ENCODE peak calls at places on chromosomes 2 and 18, in ten cellular contexts. P, H, T, Z, N, D, U, B, M and V are unnamed samples.
A peak's percentile ranks its signal among the peaks of the same experiment; 100 is the strongest.

GRCh38 chr2:189574793-189575475 is 5.7 kb downstream of the SLC40A1 start:
- DNase-seq in M (no peak), H (no peak), P (no peak), B (no peak), U (no peak), Z (no peak), D (no peak), T (no peak), N (no peak), V (no peak)

GRCh38 chr18:35852786-35853185 is 119.7 kb upstream of the RMP24 start:
- DNase-seq in U (no peak), Z (no peak), N (no peak), B (no peak), P (no peak), T (peak; percentile 1), H (no peak), M (no peak), D (no peak), V (peak; percentile 6)

GRCh38 chr2:235094457-235094856 is 142.6 kb downstream of the SH3BP4 start:
- DNase-seq in N (no peak), T (no peak), D (no peak), Z (no peak), U (no peak), H (no peak), P (no peak), B (no peak), M (no peak), V (no peak)

GRCh38 chr2:132877923-132878322 is 207.9 kb upstream of the LYPD1 start:
- DNase-seq in U (no peak), Z (no peak), T (no peak), P (no peak), B (no peak), M (no peak), N (no peak), H (no peak), D (no peak), V (no peak)

GRCh38 chr2:17309741-17310339 is 208.4 kb downstream of the RAD51AP2 start:
- DNase-seq in T (peak; percentile 88), D (peak; percentile 67), P (no peak), B (peak; percentile 62), M (no peak), H (no peak), N (peak; percentile 49), U (no peak), Z (no peak), V (peak; percentile 55)

GRCh38 chr2:25567406-25567805 is 106.0 kb downstream of the DTNB start:
- DNase-seq in U (no peak), B (peak; percentile 30), H (no peak), P (no peak), D (no peak), M (no peak), Z (no peak), T (peak; percentile 60), N (peak; percentile 65), V (peak; percentile 17)

GRCh38 chr2:239024226-239024625 is 176.3 kb downstream of the TWIST2 start:
- DNase-seq in B (no peak), M (no peak), U (no peak), H (no peak), P (no peak), T (no peak), N (no peak), Z (no peak), D (no peak), V (no peak)

GRCh38 chr2:39107724-39108273 is 13.1 kb downstream of the SOS1 start:
- DNase-seq in U (no peak), M (no peak), N (no peak), B (no peak), Z (no peak), D (no peak), T (peak; percentile 49), P (no peak), H (no peak), V (no peak)

GRCh38 chr2:239245872-239246701 is 154.7 kb downstream of the HDAC4 start:
- DNase-seq in T (no peak), U (no peak), B (peak; percentile 29), H (no peak), M (no peak), Z (no peak), P (peak; percentile 79), D (no peak), N (no peak), V (peak; percentile 63)

GRCh38 chr18:59718108-59719057 is 21.2 kb upstream of the CCBE1 start:
- DNase-seq in T (peak; percentile 21), B (peak; percentile 82), P (no peak), U (no peak), D (no peak), Z (no peak), H (no peak), N (peak; percentile 95), M (no peak), V (peak; percentile 81)

GRCh38 chr18:43961713-43962112 is 684.4 kb upstream of the SYT4 start:
- DNase-seq in H (no peak), M (no peak), P (no peak), D (no peak), B (no peak), Z (no peak), U (no peak), T (no peak), N (no peak), V (no peak)

GRCh38 chr2:171390941-171391516 is 42.8 kb downstream of the METTL8 start:
- DNase-seq in D (no peak), U (no peak), M (no peak), H (no peak), B (no peak), P (no peak), T (no peak), N (peak; percentile 78), Z (no peak), V (peak; percentile 77)

GRCh38 chr2:63484901-63485300 is 103.4 kb downstream of the WDPCP start:
- DNase-seq in D (no peak), B (no peak), N (no peak), H (no peak), P (no peak), M (no peak), U (no peak), T (no peak), Z (no peak), V (no peak)

GRCh38 chr2:61478086-61478485 is 7.2 kb upstream of the USP34 start:
- DNase-seq in P (no peak), Z (no peak), T (no peak), H (no peak), D (no peak), U (no peak), B (no peak), M (no peak), N (no peak), V (no peak)

GRCh38 chr2:79585701-79586428 is 73.0 kb downstream of the CTNNA2 start:
- DNase-seq in D (no peak), T (no peak), U (no peak), N (peak; percentile 10), Z (no peak), P (no peak), B (peak; percentile 5), H (no peak), M (no peak), V (no peak)

DNA sequence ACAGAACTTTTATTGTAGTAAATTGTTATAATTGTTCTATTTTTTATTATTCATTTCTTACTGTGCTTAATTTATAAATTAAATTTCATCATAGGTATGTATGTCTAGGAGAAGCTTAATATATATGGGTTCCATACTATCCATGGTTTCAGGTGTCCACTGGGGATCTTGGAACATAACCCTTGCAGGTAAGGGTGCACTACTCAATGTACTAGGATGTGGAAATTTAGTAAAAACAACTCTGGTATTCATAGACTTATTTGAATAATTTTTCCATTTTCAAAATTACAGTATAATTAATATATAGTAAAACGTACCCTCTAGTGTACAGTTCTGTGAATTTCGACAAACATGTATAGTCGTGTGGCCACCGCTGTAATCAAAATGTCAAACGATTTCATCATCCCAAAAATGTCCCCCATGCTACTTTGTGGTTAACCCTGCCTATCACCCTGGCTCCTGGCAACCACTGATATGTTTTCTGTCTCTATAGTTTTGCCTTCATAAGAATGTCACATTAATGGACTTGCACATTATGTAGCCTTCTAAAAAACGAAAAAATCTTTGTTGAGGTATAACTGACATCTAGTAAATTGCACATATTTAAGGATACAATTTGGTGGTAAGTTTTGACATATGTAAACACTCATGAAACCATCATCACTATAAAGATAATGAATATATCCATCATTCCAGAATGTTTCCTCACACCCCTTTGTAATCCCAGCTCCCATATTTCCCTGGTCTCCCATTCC is 45.7 kb downstream of the ARL5A start:
- DNase-seq in H (no peak), B (no peak), T (no peak), U (no peak), N (no peak), M (no peak), D (no peak), Z (no peak), P (no peak), V (no peak)
- H3K27ac ChIP-seq in H (no peak overlapping the region), B (no peak overlapping the region), T (no peak overlapping the region), U (no peak overlapping the region), N (no peak overlapping the region), M (no peak overlapping the region), D (no peak overlapping the region), Z (no peak overlapping the region), P (no peak overlapping the region), V (no peak overlapping the region)

DNA sequence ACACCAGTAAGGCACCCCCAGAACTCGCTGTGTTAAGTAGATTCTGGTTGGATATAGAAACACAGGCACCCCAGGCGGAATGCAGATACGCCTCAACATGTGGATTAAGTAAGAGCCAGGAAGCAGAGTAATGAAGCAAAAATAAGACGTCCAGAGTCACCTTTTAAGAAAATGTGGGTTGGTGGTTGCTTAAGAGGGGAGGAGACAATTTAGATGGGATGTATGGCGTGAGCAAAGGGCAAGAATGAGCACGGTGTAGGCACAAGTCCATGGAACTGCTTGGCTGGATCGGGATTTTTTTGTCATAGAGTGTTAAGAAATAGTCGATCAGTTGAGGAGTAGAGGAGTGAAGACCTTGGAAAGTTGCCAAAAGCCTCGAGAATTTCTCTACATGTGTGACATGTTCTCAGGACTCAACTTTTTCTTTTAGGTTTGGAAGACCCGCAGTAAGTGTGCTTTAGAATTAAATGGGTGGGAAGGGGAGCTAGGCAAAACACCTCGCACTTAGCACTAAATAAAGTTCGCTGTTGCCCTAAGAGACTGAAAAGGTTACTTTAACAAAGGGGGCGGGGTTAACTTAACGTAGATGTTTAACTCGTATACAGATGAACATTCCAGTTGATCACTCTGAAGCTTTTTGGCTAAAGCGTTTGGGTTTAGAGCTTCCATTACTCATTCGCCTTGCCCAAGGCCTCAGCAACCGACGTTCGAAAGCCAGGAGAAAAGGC is 731 bp upstream of the SLC39A10 start:
- DNase-seq in P (no peak), M (no peak), D (no peak), U (no peak), T (no peak), H (no peak), N (peak; percentile 8), Z (no peak), B (peak; percentile 5), V (peak; percentile 83)
- H3K27ac ChIP-seq in P (peak overlapping the region; percentile 100), M (peak overlapping the region; percentile 98), D (peak overlapping the region; percentile 42), U (peak overlapping the region; percentile 66), T (peak overlapping the region; percentile 43), H (peak overlapping the region; percentile 61), N (peak overlapping the region; percentile 69), Z (peak overlapping the region; percentile 97), B (peak overlapping the region; percentile 94), V (peak overlapping the region; percentile 98)

GRCh38 chr2:10626837-10627236 is 62.9 kb downstream of the NOL10 start:
- DNase-seq in U (no peak), P (no peak), H (no peak), T (no peak), B (no peak), M (no peak), N (no peak), D (no peak), Z (no peak), V (no peak)
- H3K27ac ChIP-seq in U (no peak overlapping the region), P (no peak overlapping the region), H (no peak overlapping the region), T (no peak overlapping the region), B (no peak overlapping the region), M (no peak overlapping the region), N (no peak overlapping the region), D (no peak overlapping the region), Z (no peak overlapping the region), V (no peak overlapping the region)

GRCh38 chr18:6836331-6836730 is 106.8 kb downstream of the ARHGAP28 start:
- DNase-seq in N (peak; percentile 2), Z (no peak), D (no peak), B (peak; percentile 13), U (no peak), M (no peak), P (no peak), T (no peak), H (no peak), V (peak; percentile 95)
- H3K27ac ChIP-seq in N (peak overlapping the region; percentile 67), Z (no peak overlapping the region), D (no peak overlapping the region), B (no peak overlapping the region), U (no peak overlapping the region), M (no peak overlapping the region), P (no peak overlapping the region), T (no peak overlapping the region), H (no peak overlapping the region), V (no peak overlapping the region)